ENCODE peak calls at places on chromosomes 13 and 19, in ten cellular contexts. G, Q, R, H, V, W, E, K, S and N are unnamed samples.

GRCh38 chr13:32746474-32746873 is 160.2 kb downstream of the PDS5B start:
- DNase-seq in S (no peak), E (no peak), W (no peak), H (no peak), Q (no peak), V (no peak), K (no peak), G (no peak), R (no peak), N (peak)

GRCh38 chr13:114132419-114133121 is at the start of gene RASA3:
- DNase-seq in H (peak), K (no peak), S (peak), E (no peak), G (no peak), W (peak), R (peak), V (peak), Q (peak), N (peak)

GRCh38 chr13:90039516-90039915 is 1308.0 kb upstream of the MIR17HG start:
- DNase-seq in R (no peak), S (no peak), H (no peak), E (no peak), K (no peak), W (no peak), G (no peak), V (no peak), Q (no peak), N (no peak)

GRCh38 chr19:5624154-5624663 is 1.3 kb downstream of the SAFB start:
- DNase-seq in K (no peak), H (no peak), V (peak), W (no peak), S (peak), R (peak), Q (peak), G (no peak), E (no peak), N (peak)

GRCh38 chr13:38664920-38665319 is 22.0 kb upstream of the FREM2 start:
- DNase-seq in G (no peak), H (no peak), R (no peak), S (no peak), W (no peak), Q (no peak), E (no peak), V (no peak), K (no peak), N (no peak)

GRCh38 chr19:36113895-36114762 is 546 bp downstream of the POLR2I start:
- DNase-seq in H (no peak), E (no peak), V (peak), K (no peak), G (no peak), R (peak), W (peak), S (peak), Q (peak), N (peak)

GRCh38 chr19:41616785-41617621 is 9.9 kb downstream of the CEACAM4 start:
- DNase-seq in S (no peak), E (no peak), R (no peak), V (no peak), K (no peak), Q (peak), W (peak), G (no peak), H (no peak), N (peak)

GRCh38 chr13:43058318-43058674 is 34.9 kb downstream of the DNAJC15 start:
- DNase-seq in K (no peak), E (no peak), Q (peak), R (no peak), W (peak), V (no peak), G (peak), S (no peak), H (no peak), N (peak)

GRCh38 chr13:29676941-29677452 is 81.5 kb upstream of the SLC7A1 start:
- DNase-seq in R (no peak), S (no peak), W (peak), G (peak), V (peak), H (no peak), E (no peak), Q (peak), K (no peak), N (peak)

GRCh38 chr19:51181913-51182419 is 39.9 kb downstream of the SIGLEC7 start:
- DNase-seq in K (no peak), H (no peak), R (no peak), S (no peak), W (no peak), G (no peak), E (no peak), V (no peak), Q (peak), N (no peak)

GRCh38 chr19:10568444-10568825 is 344 bp downstream of the CDKN2D start:
- DNase-seq in W (peak), S (no peak), Q (no peak), H (no peak), V (peak), E (no peak), R (peak), G (no peak), K (no peak), N (no peak)

GRCh38 chr19:33767898-33768413 is 28.7 kb upstream of the KCTD15 start:
- DNase-seq in G (no peak), V (no peak), S (no peak), W (peak), H (no peak), E (no peak), Q (peak), K (no peak), R (peak), N (no peak)

GRCh38 chr13:29362849-29363604 is 232.5 kb downstream of the SLC7A1 start:
- DNase-seq in V (peak), K (no peak), E (no peak), S (peak), W (peak), Q (peak), G (no peak), R (peak), H (peak), N (peak)

GRCh38 chr13:107421951-107422350 is 793.4 kb downstream of the LIG4 start:
- DNase-seq in S (no peak), R (no peak), G (no peak), W (no peak), V (no peak), K (no peak), E (no peak), Q (peak), H (no peak), N (no peak)

GRCh38 chr19:17246681-17247425 is 1.1 kb upstream of the NR2F6 start:
- DNase-seq in S (no peak), E (no peak), V (peak), W (peak), H (no peak), R (no peak), K (no peak), Q (peak), G (no peak), N (peak)

GRCh38 chr13:74705438-74705837 is 571.2 kb upstream of the KLF12 start:
- DNase-seq in G (no peak), E (no peak), H (no peak), S (no peak), R (no peak), Q (no peak), W (no peak), K (no peak), V (no peak), N (no peak)

GRCh38 chr19:17266975-17267788 is at the start of gene BABAM1:
- DNase-seq in H (peak), R (peak), V (peak), G (peak), E (peak), K (peak), W (peak), Q (peak), S (peak), N (peak)

DNA sequence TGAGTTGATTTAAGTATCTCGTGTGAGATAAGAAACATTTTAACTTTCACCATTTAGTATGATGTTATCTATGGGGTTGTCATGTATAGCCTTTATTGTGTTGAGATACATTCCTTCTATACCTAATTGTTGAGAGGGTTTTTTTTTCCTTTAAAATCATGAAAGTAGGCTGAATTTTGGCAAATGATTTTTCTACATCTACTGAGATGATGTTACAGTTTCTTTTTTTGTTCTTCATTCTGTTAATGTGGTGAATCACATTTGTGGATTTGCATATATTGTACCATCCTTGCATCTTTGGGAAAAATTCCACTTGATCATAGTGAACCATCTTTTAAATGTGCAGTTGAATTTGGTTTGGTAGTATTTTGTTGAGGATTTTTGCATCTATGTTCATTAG is 29.2 kb downstream of the CCNA1 start:
- DNase-seq in G (no peak), V (no peak), H (no peak), K (no peak), E (no peak), R (no peak), Q (no peak), S (no peak), W (no peak), N (no peak)
- H3K4me3 ChIP-seq in G (no peak), V (no peak), H (no peak), K (no peak), E (no peak), R (no peak), Q (no peak), S (no peak), W (no peak), N (no peak)

DNA sequence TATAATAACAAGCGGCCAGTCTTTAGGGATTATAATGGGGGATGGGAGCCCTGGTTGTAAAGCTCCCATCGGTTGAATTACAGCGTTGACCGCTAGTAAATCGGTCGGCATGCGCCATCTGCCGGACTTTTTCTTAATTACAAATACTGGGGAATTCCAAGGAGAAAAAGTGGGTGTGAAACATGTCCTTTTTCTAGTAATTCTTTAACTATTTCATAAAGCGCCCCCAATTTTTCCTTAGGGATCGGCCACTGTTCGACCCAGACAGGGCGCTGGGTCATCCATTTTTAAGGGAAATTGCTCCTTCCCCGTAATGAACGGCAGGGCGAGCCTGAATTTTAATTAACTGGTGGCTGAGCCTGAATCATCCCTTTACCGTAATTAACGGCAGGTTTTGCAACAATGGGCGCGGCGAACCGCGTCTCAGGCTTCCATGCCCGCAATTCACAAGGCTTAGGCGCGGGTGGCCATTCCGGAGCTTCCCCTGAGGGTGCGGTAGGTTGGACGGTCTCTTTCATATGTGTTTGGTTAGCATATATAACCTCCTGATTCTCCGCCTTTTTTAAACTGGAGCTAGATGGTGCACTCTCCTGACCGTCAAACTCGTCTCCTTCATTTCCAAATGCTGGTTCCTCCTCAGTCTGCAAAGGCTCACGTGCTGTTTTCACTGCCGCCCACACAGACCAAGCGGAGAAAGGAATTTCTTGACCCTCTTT is 30.2 kb upstream of the EVI5L start:
- DNase-seq in W (peak), S (peak), G (no peak), R (peak), Q (peak), H (peak), E (peak), V (peak), K (peak), N (peak)
- H3K4me3 ChIP-seq in W (peak), S (no peak), G (no peak), R (peak), Q (peak), H (peak), E (peak), V (no peak), K (no peak), N (peak)

GRCh38 chr19:38978315-38978689 is 2.8 kb upstream of the FBXO17 start:
- DNase-seq in S (no peak), Q (no peak), G (no peak), E (no peak), V (no peak), W (no peak), K (no peak), R (no peak), H (no peak), N (no peak)

GRCh38 chr19:38974599-38975213 is 836 bp downstream of the FBXO17 start:
- DNase-seq in K (no peak), G (no peak), H (no peak), W (peak), E (no peak), S (no peak), V (no peak), Q (peak), R (no peak), N (no peak)

GRCh38 chr19:38977445-38978314 is 2.1 kb upstream of the FBXO17 start:
- DNase-seq in E (no peak), V (no peak), G (no peak), K (no peak), W (peak), S (no peak), Q (no peak), H (no peak), R (peak), N (no peak)

GRCh38 chr19:38975861-38976271 is 324 bp upstream of the FBXO17 start:
- DNase-seq in S (peak), R (no peak), W (peak), K (no peak), V (peak), G (no peak), E (no peak), H (no peak), Q (peak), N (peak)

DNA sequence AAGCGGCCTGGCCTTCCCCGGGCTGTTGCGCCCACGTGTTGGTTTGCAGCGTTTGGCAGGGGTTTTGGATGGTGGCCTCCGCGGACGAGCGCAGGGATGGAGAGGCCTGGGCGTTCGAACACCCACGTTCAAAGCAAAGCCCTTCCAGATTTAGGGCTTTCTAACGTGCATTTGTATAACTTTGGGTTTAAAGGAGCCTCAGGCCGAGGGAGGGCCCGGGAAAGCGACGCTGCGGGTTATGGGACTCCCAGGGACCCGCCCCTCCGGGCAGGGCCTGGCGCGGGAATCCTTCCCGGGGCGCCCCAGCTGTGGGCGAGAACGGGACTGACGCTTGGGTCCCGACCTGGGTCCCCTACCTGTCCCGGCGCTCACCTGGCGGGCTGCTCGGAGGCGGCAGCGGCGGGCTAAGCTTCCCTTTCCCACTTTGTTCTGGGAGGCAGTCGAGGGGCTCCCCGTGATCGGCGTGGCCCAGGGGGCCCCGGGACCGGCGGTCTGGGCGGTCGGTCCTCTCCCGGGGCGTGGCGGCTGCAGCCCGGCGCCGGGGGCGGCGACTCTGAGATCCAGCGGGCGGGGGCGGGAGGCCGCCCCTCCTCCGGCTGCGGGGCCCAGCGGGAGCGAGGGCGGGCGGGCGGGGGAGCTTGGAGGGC is at the start of gene FBXO17:
- DNase-seq in V (peak), W (peak), E (no peak), H (no peak), S (no peak), G (no peak), Q (peak), K (no peak), R (no peak), N (peak)
- H3K4me3 ChIP-seq in V (no peak), W (peak), E (peak), H (peak), S (peak), G (peak), Q (peak), K (no peak), R (no peak), N (peak)

GRCh38 chr13:57634829-57635165 is 3.3 kb downstream of the PCDH17 start:
- DNase-seq in H (no peak), R (no peak), Q (no peak), S (no peak), K (no peak), V (no peak), W (no peak), G (no peak), E (no peak), N (no peak)
- H3K4me3 ChIP-seq in H (no peak), R (no peak), Q (no peak), S (no peak), K (no peak), V (peak), W (no peak), G (no peak), E (peak), N (no peak)

GRCh38 chr13:109271991-109272454 is 514.4 kb downstream of the IRS2 start:
- DNase-seq in K (no peak), W (peak), H (no peak), S (no peak), V (no peak), R (no peak), Q (peak), G (no peak), E (no peak), N (no peak)

GRCh38 chr13:109273326-109273751 is 513.0 kb downstream of the IRS2 start:
- DNase-seq in K (no peak), W (peak), E (no peak), R (no peak), H (peak), S (no peak), Q (peak), G (no peak), V (no peak), N (peak)

GRCh38 chr13:109272595-109273325 is 513.6 kb downstream of the IRS2 start:
- DNase-seq in K (no peak), Q (no peak), R (no peak), V (no peak), W (peak), H (no peak), S (no peak), G (no peak), E (no peak), N (no peak)

GRCh38 chr13:109271061-109271460 is 515.3 kb downstream of the IRS2 start:
- DNase-seq in G (no peak), E (no peak), W (no peak), V (no peak), Q (no peak), R (no peak), S (no peak), H (no peak), K (no peak), N (peak)

DNA sequence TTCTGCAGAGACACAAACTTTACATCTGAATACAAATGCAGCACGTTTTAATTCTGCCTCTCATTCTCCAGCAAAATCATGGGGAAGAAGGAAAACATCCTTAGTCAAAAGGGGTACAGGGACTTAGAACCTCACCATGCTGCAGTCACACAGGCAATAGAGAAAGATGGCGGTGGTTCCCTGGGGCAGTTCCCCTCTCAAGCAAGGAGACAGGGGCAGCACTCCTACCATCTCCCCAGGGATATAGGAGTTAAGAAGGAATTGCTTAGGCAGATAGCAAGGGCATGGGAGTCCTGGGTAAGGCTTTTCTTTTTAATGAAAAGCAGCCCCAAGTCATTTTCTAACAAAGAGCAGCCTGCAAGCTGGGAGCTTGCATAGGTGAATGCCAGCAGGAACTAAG is 514.8 kb downstream of the IRS2 start:
- DNase-seq in H (no peak), G (no peak), E (no peak), K (no peak), Q (no peak), R (no peak), S (no peak), W (no peak), V (no peak), N (no peak)
- H3K4me3 ChIP-seq in H (no peak), G (no peak), E (no peak), K (no peak), Q (no peak), R (no peak), S (no peak), W (peak), V (no peak), N (no peak)

GRCh38 chr19:3402631-3403443 is 36.5 kb downstream of the NFIC start:
- DNase-seq in E (no peak), G (no peak), H (no peak), S (no peak), W (no peak), Q (no peak), V (no peak), R (no peak), K (no peak), N (no peak)
- H3K4me3 ChIP-seq in E (peak), G (no peak), H (no peak), S (peak), W (no peak), Q (no peak), V (no peak), R (no peak), K (no peak), N (peak)